ENCODE peak calls at places on chromosomes 11 and 22, in ten cellular contexts. J, P, H, C, B, O, I, V, R and U are unnamed samples.

GRCh38 chr11:91446267-91446666 is 778.4 kb upstream of the FAT3 start:
- DNase-seq in R (no peak), J (no peak), C (no peak), V (no peak), H (no peak), O (no peak), P (no peak), I (no peak), B (no peak), U (no peak)

GRCh38 chr11:74672956-74673895 is 58.0 kb downstream of the CHRDL2 start:
- DNase-seq in H (peak), R (peak), J (no peak), V (peak), I (peak), C (peak), B (no peak), P (peak), O (peak), U (peak)

GRCh38 chr11:112113539-112114457 is 27.1 kb downstream of the SDHD start:
- DNase-seq in P (no peak), R (peak), C (peak), J (no peak), O (no peak), B (peak), H (peak), V (no peak), I (no peak), U (no peak)

GRCh38 chr11:94671553-94672366 is 96.4 kb upstream of the AMOTL1 start:
- DNase-seq in J (no peak), P (no peak), V (no peak), H (no peak), R (no peak), C (no peak), O (no peak), B (no peak), I (no peak), U (peak)

GRCh38 chr11:11691296-11692141 is 69.7 kb upstream of the GALNT18 start:
- DNase-seq in V (no peak), I (no peak), B (no peak), R (no peak), P (no peak), O (no peak), C (no peak), H (no peak), J (no peak), U (no peak)

GRCh38 chr22:37967637-37968451 is 14.3 kb downstream of the POLR2F start:
- DNase-seq in P (no peak), O (no peak), I (no peak), J (no peak), V (no peak), H (no peak), B (no peak), C (no peak), R (no peak), U (no peak)

GRCh38 chr11:132551011-132551410 is 981.3 kb downstream of the OPCML start:
- DNase-seq in B (no peak), J (no peak), I (no peak), C (no peak), R (no peak), O (no peak), H (no peak), V (no peak), P (no peak), U (no peak)

GRCh38 chr11:7964873-7965272 is 374 bp downstream of the NLRP10 start:
- DNase-seq in V (peak), I (no peak), C (no peak), R (peak), H (no peak), P (no peak), J (no peak), O (no peak), B (no peak), U (no peak)

GRCh38 chr11:59224419-59224928 is 11.7 kb upstream of the MPEG1 start:
- DNase-seq in R (no peak), P (no peak), I (peak), B (no peak), V (no peak), O (no peak), J (no peak), H (no peak), C (no peak), U (no peak)

GRCh38 chr22:25482868-25483639 is 81.4 kb upstream of the GRK3 start:
- DNase-seq in R (no peak), P (no peak), O (no peak), B (no peak), J (no peak), I (peak), H (no peak), V (no peak), C (no peak), U (no peak)

GRCh38 chr11:57251491-57252104 is 14.5 kb upstream of the APLNR start:
- DNase-seq in V (no peak), B (no peak), J (no peak), C (no peak), P (no peak), I (no peak), R (peak), H (no peak), O (no peak), U (no peak)

GRCh38 chr11:73260127-73260457 is 12.0 kb upstream of the P2RY6 start:
- DNase-seq in C (no peak), V (no peak), I (no peak), P (no peak), O (no peak), H (no peak), R (no peak), J (no peak), B (no peak), U (peak)

GRCh38 chr11:15128621-15129020 is 13.9 kb downstream of the INSC start:
- DNase-seq in V (no peak), J (no peak), H (no peak), C (no peak), P (no peak), O (no peak), B (no peak), I (no peak), R (no peak), U (no peak)

GRCh38 chr11:11311169-11311568 is 41.9 kb downstream of the CSNK2A3 start:
- DNase-seq in R (no peak), J (no peak), P (no peak), B (no peak), O (no peak), I (no peak), C (no peak), H (no peak), V (no peak), U (no peak)

GRCh38 chr11:107359701-107360100 is 97.9 kb downstream of the CWF19L2 start:
- DNase-seq in B (no peak), R (peak), H (no peak), P (no peak), C (no peak), I (no peak), V (no peak), O (no peak), J (no peak), U (no peak)

GRCh38 chr11:132037467-132037862 is 667.0 kb downstream of the NTM start:
- DNase-seq in R (no peak), C (no peak), P (no peak), J (no peak), V (no peak), B (no peak), H (peak), I (no peak), O (no peak), U (no peak)

GRCh38 chr11:11397043-11397415 is 44.0 kb upstream of the CSNK2A3 start:
- DNase-seq in J (no peak), C (no peak), O (no peak), B (no peak), P (no peak), V (no peak), H (no peak), I (no peak), R (peak), U (no peak)

GRCh38 chr11:12087075-12087775 is 23.2 kb upstream of the MICAL2 start:
- DNase-seq in J (no peak), R (peak), O (peak), I (no peak), V (no peak), B (no peak), C (no peak), H (peak), P (no peak), U (no peak)

GRCh38 chr11:124075841-124076571 is 34.9 kb upstream of the OR10G7 start:
- DNase-seq in I (peak), P (no peak), V (no peak), R (no peak), J (no peak), C (peak), H (no peak), B (peak), O (no peak), U (no peak)

GRCh38 chr11:58642120-58642625 is 19.7 kb downstream of the CNTF start:
- DNase-seq in I (no peak), H (no peak), R (no peak), P (no peak), V (no peak), C (no peak), O (no peak), J (no peak), B (no peak), U (no peak)

GRCh38 chr11:38990139-38990538 is 2392.1 kb upstream of the RAG2 start:
- DNase-seq in R (no peak), C (no peak), P (no peak), J (no peak), V (no peak), I (no peak), H (no peak), O (no peak), B (no peak), U (no peak)

GRCh38 chr22:19037282-19038163 is 84.7 kb downstream of the DGCR2 start:
- DNase-seq in H (no peak), J (no peak), I (no peak), V (no peak), B (no peak), P (peak), C (no peak), R (no peak), O (no peak), U (peak)

GRCh38 chr11:27688076-27688475 is 12.2 kb downstream of the BDNF start:
- DNase-seq in P (no peak), J (no peak), C (no peak), O (no peak), R (no peak), B (no peak), V (no peak), I (no peak), H (no peak), U (no peak)

GRCh38 chr22:19821523-19822300 is 33.0 kb downstream of the GNB1L start:
- DNase-seq in C (no peak), O (no peak), V (no peak), R (no peak), B (no peak), J (no peak), I (no peak), P (no peak), H (no peak), U (no peak)

GRCh38 chr11:31779268-31779879 is 31.7 kb downstream of the PAX6 start:
- DNase-seq in H (peak), I (no peak), P (no peak), V (peak), O (no peak), J (no peak), C (no peak), B (no peak), R (peak), U (no peak)

GRCh38 chr11:72483412-72484186 is 49.3 kb upstream of the CLPB start:
- DNase-seq in I (peak), J (no peak), P (no peak), B (no peak), O (no peak), R (peak), C (no peak), V (no peak), H (peak), U (no peak)

GRCh38 chr11:104588975-104589374 is 309.3 kb downstream of the CASP12 start:
- DNase-seq in O (no peak), V (no peak), P (no peak), H (no peak), R (no peak), C (no peak), I (no peak), B (no peak), J (no peak), U (no peak)

GRCh38 chr11:61912530-61912898 is 4.9 kb downstream of the RAB3IL1 start:
- DNase-seq in H (no peak), O (no peak), C (no peak), I (peak), V (no peak), R (no peak), J (no peak), B (no peak), P (peak), U (no peak)

GRCh38 chr11:123526918-123527317 is 96.8 kb downstream of the GRAMD1B start:
- DNase-seq in P (no peak), V (no peak), O (no peak), J (no peak), I (no peak), R (no peak), B (no peak), H (no peak), C (no peak), U (no peak)

GRCh38 chr22:44689173-44689572 is 12.8 kb upstream of the PRR5 start:
- DNase-seq in R (peak), I (no peak), C (no peak), J (no peak), O (no peak), B (no peak), P (no peak), V (no peak), H (no peak), U (no peak)

GRCh38 chr11:70048279-70049024 is 29.7 kb upstream of the ANO1 start:
- DNase-seq in J (no peak), O (no peak), R (no peak), V (no peak), B (no peak), C (peak), P (no peak), I (no peak), H (peak), U (peak)
- TF ChIP-seq CTCF in J (no peak), O (no peak), R (peak), V (peak), B (peak), C (no peak), P (no peak), I (no peak), H (no peak), U (peak)

DNA sequence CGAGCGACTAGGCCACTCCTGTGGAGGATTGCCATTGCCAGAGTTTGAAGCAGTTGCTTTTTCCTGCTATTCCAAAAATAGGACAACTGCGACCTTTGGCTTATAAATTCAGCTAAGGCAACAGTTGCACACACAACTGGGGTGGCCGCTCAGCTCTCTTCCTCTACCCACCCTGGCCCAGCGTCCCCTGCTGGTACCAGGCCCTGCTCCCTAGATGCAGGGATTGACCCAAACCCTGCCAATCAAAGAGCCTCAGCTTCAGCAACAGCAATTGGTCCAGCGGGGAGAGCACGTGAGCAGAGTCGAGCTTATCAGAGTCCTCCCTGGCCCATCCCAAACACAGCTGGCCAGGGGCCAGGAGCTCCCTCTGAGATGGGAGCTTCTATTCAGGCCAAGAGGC is 22.0 kb upstream of the CABP2 start:
- DNase-seq in C (no peak), J (no peak), O (no peak), B (no peak), P (no peak), V (no peak), I (peak), R (no peak), H (no peak), U (no peak)
- TF ChIP-seq CTCF in C (no peak), J (no peak), O (no peak), B (no peak), P (no peak), V (no peak), I (no peak), R (no peak), H (no peak), U (no peak)

GRCh38 chr22:39184586-39185577 is 32.4 kb upstream of the CBX7 start:
- DNase-seq in O (peak), I (no peak), J (no peak), C (no peak), V (no peak), R (no peak), H (no peak), B (no peak), P (no peak), U (no peak)

GRCh38 chr22:39188809-39189208 is 36.3 kb upstream of the CBX7 start:
- DNase-seq in V (no peak), P (no peak), C (no peak), I (peak), J (no peak), R (no peak), O (no peak), H (no peak), B (no peak), U (no peak)

GRCh38 chr22:39183991-39184585 is 31.6 kb upstream of the CBX7 start:
- DNase-seq in O (peak), C (no peak), P (no peak), I (peak), J (no peak), V (no peak), R (peak), B (peak), H (no peak), U (no peak)

GRCh38 chr22:39182478-39183030 is 30.1 kb upstream of the CBX7 start:
- DNase-seq in C (no peak), P (no peak), O (no peak), J (no peak), B (no peak), H (no peak), R (no peak), I (no peak), V (no peak), U (no peak)

GRCh38 chr22:39185601-39186012 is 33.1 kb upstream of the CBX7 start:
- DNase-seq in P (no peak), V (no peak), I (peak), B (no peak), C (no peak), O (no peak), R (peak), J (no peak), H (no peak), U (no peak)
- TF ChIP-seq CTCF in P (peak), V (peak), I (peak), B (no peak), C (no peak), O (no peak), R (peak), J (no peak), H (no peak), U (peak)

GRCh38 chr11:20112291-20113146 is 47.8 kb downstream of the DBX1 start:
- DNase-seq in R (peak), H (peak), I (peak), O (no peak), B (no peak), P (peak), C (peak), V (peak), J (no peak), U (no peak)

GRCh38 chr11:20111871-20112270 is 48.4 kb downstream of the DBX1 start:
- DNase-seq in V (no peak), J (no peak), C (no peak), O (no peak), R (no peak), I (no peak), H (no peak), P (no peak), B (no peak), U (no peak)

GRCh38 chr11:20109731-20110445 is 50.4 kb downstream of the DBX1 start:
- DNase-seq in J (no peak), O (no peak), I (no peak), R (peak), C (no peak), B (no peak), V (no peak), H (no peak), P (no peak), U (no peak)

GRCh38 chr11:20113147-20113435 is 47.2 kb downstream of the DBX1 start:
- DNase-seq in O (no peak), I (no peak), H (peak), V (no peak), J (no peak), P (no peak), R (no peak), C (no peak), B (no peak), U (no peak)

GRCh38 chr11:20110908-20111669 is 49.2 kb downstream of the DBX1 start:
- DNase-seq in O (peak), H (peak), R (peak), P (no peak), C (peak), J (no peak), I (peak), B (peak), V (no peak), U (no peak)
- TF ChIP-seq CTCF in O (peak), H (peak), R (peak), P (peak), C (peak), J (peak), I (peak), B (peak), V (peak), U (peak)

GRCh38 chr11:81705283-81705682 is 1028.4 kb downstream of the FAM181B start:
- DNase-seq in B (no peak), C (no peak), I (no peak), R (no peak), J (no peak), O (no peak), P (no peak), H (no peak), V (no peak), U (no peak)

GRCh38 chr11:81707881-81708280 is 1025.8 kb downstream of the FAM181B start:
- DNase-seq in B (no peak), I (no peak), J (no peak), R (no peak), V (no peak), H (no peak), O (no peak), C (no peak), P (no peak), U (no peak)
- TF ChIP-seq CTCF in B (peak), I (no peak), J (no peak), R (no peak), V (no peak), H (no peak), O (no peak), C (no peak), P (no peak), U (peak)

GRCh38 chr22:48870436-48870835 is 957.2 kb downstream of the BRD1 start:
- DNase-seq in I (no peak), V (no peak), O (no peak), R (no peak), H (no peak), P (no peak), B (no peak), C (no peak), J (no peak), U (no peak)
- TF ChIP-seq CTCF in I (no peak), V (no peak), O (no peak), R (no peak), H (no peak), P (no peak), B (no peak), C (no peak), J (no peak), U (no peak)

DNA sequence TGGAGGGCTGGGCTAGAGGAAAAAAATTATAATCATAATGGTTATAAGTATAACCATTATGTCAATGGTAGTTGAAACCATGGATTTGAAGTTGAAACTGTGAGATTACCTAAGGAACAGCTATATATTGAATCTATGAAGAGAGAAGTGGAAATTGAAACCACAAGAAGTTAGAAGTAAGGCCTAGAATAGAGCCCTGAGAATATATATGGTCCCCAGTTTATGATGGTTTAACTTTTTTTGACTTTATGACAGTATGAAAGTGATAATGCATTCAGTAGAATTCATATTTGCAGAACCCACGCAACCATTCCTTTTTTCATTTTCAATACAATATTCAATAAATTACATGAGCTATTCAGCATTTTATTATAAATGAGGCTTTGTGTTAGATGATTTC is 15.0 kb downstream of the AASDHPPT start:
- DNase-seq in H (no peak), C (no peak), P (no peak), B (no peak), V (no peak), J (no peak), R (no peak), O (no peak), I (no peak), U (no peak)
- TF ChIP-seq CTCF in H (no peak), C (no peak), P (no peak), B (no peak), V (no peak), J (no peak), R (no peak), O (no peak), I (no peak), U (no peak)

GRCh38 chr11:2762451-2762850 is 62.7 kb upstream of the KCNQ1OT1 start:
- DNase-seq in C (no peak), O (no peak), H (no peak), V (no peak), J (no peak), B (no peak), P (no peak), I (no peak), R (no peak), U (peak)

GRCh38 chr11:2760196-2760871 is 60.5 kb upstream of the KCNQ1OT1 start:
- DNase-seq in O (peak), P (no peak), C (no peak), R (no peak), H (no peak), J (no peak), V (no peak), I (peak), B (no peak), U (peak)

GRCh38 chr11:2763939-2764338 is 64.1 kb upstream of the KCNQ1OT1 start:
- DNase-seq in V (no peak), B (no peak), C (no peak), P (no peak), O (no peak), R (no peak), H (no peak), J (no peak), I (no peak), U (no peak)

GRCh38 chr11:2761131-2762030 is 61.6 kb upstream of the KCNQ1OT1 start:
- DNase-seq in R (no peak), P (no peak), B (no peak), O (peak), C (no peak), H (no peak), J (no peak), V (no peak), I (peak), U (peak)

GRCh38 chr11:2762031-2762380 is 62.2 kb upstream of the KCNQ1OT1 start:
- DNase-seq in R (no peak), P (no peak), C (no peak), H (no peak), I (no peak), B (no peak), V (no peak), O (peak), J (no peak), U (no peak)
- TF ChIP-seq CTCF in R (no peak), P (no peak), C (no peak), H (no peak), I (no peak), B (no peak), V (no peak), O (no peak), J (no peak), U (no peak)

GRCh38 chr11:30605036-30605435 is 18.9 kb upstream of the MPPED2 start:
- DNase-seq in C (no peak), J (no peak), O (no peak), H (no peak), V (no peak), P (no peak), I (no peak), B (no peak), R (no peak), U (no peak)
- TF ChIP-seq CTCF in C (no peak), J (no peak), O (no peak), H (no peak), V (no peak), P (no peak), I (no peak), B (no peak), R (no peak), U (peak)